ENCODE peak calls at places on chromosomes 12 and 14, in ten cellular contexts. G, E, T, O, I, R, Y, H, U and K are unnamed samples.

GRCh38 chr14:34628681-34629135 is 1.2 kb downstream of the SNX6 start:
- DNase-seq in R (no peak), Y (no peak), O (no peak), U (peak), G (peak), E (no peak), T (no peak), H (no peak), I (no peak), K (peak)

GRCh38 chr14:94689985-94690400 is 77.8 kb downstream of the SERPINA3 start:
- DNase-seq in O (no peak), E (peak), R (no peak), G (no peak), T (peak), I (no peak), Y (no peak), H (no peak), U (no peak), K (no peak)

GRCh38 chr14:103623308-103623707 is 5.7 kb upstream of the KLC1 start:
- DNase-seq in Y (no peak), H (no peak), R (no peak), O (no peak), E (no peak), I (no peak), U (no peak), T (no peak), G (no peak), K (no peak)

GRCh38 chr12:123164222-123164621 is 13.3 kb upstream of the PITPNM2 start:
- DNase-seq in T (no peak), Y (no peak), E (no peak), G (no peak), O (no peak), H (no peak), I (no peak), R (no peak), U (no peak), K (no peak)

GRCh38 chr12:12327802-12328201 is 22.2 kb downstream of the MANSC1 start:
- DNase-seq in O (peak), T (no peak), Y (peak), H (no peak), U (peak), I (peak), G (no peak), R (no peak), E (no peak), K (no peak)

GRCh38 chr14:91509878-91510170 is 286 bp downstream of the PPP4R3A start:
- DNase-seq in Y (no peak), U (no peak), H (no peak), R (no peak), O (no peak), I (no peak), E (no peak), T (no peak), G (no peak), K (no peak)

GRCh38 chr14:99284254-99285004 is 12.4 kb upstream of the BCL11B start:
- DNase-seq in G (no peak), T (no peak), I (no peak), E (no peak), U (no peak), Y (peak), O (no peak), H (no peak), R (peak), K (no peak)

GRCh38 chr12:3081886-3082285 is 4.7 kb downstream of the TSPAN9 start:
- DNase-seq in O (no peak), T (no peak), U (no peak), E (no peak), I (no peak), H (no peak), G (no peak), Y (no peak), R (no peak), K (no peak)

GRCh38 chr14:104107611-104108569 is 22.4 kb downstream of the ASPG start:
- DNase-seq in H (peak), E (peak), I (no peak), U (no peak), Y (no peak), O (no peak), G (peak), R (peak), T (peak), K (peak)

GRCh38 chr12:123363743-123364531 is 710 bp downstream of the SBNO1 start:
- DNase-seq in I (no peak), U (peak), E (no peak), O (no peak), T (peak), H (peak), R (peak), Y (peak), G (peak), K (peak)

GRCh38 chr12:103273645-103274044 is 222.1 kb downstream of the C12orf42 start:
- DNase-seq in O (no peak), T (no peak), H (no peak), R (no peak), U (no peak), G (no peak), Y (no peak), I (no peak), E (no peak), K (no peak)

GRCh38 chr14:43204816-43205215 is 1302.3 kb downstream of the FSCB start:
- DNase-seq in R (no peak), O (no peak), E (no peak), I (no peak), T (no peak), U (no peak), Y (no peak), H (no peak), G (no peak), K (no peak)

GRCh38 chr14:34470319-34470718 is 8.3 kb upstream of the SPTSSA start:
- DNase-seq in G (no peak), H (no peak), R (no peak), T (no peak), I (no peak), Y (no peak), E (no peak), U (no peak), O (no peak), K (no peak)

GRCh38 chr14:69270795-69271708 is 11.1 kb downstream of the GALNT16 start:
- DNase-seq in R (no peak), O (no peak), E (no peak), Y (no peak), I (no peak), H (no peak), T (no peak), G (no peak), U (no peak), K (no peak)

GRCh38 chr14:21229821-21230220 is 39.4 kb downstream of the HNRNPC start:
- DNase-seq in H (no peak), Y (no peak), U (no peak), O (no peak), R (no peak), T (no peak), E (no peak), G (no peak), I (no peak), K (no peak)

GRCh38 chr14:21234112-21234511 is 35.1 kb downstream of the HNRNPC start:
- DNase-seq in I (no peak), R (no peak), T (no peak), G (no peak), H (no peak), U (no peak), E (no peak), Y (no peak), O (no peak), K (no peak)

GRCh38 chr14:21231020-21231652 is 38.1 kb downstream of the HNRNPC start:
- DNase-seq in R (no peak), E (no peak), T (no peak), G (no peak), H (no peak), I (no peak), O (no peak), U (no peak), Y (no peak), K (no peak)

GRCh38 chr14:21236948-21237797 is 32.1 kb downstream of the HNRNPC start:
- DNase-seq in G (no peak), T (no peak), E (no peak), U (no peak), I (no peak), H (no peak), R (no peak), O (no peak), Y (no peak), K (no peak)

GRCh38 chr14:21233457-21234076 is 35.7 kb downstream of the HNRNPC start:
- DNase-seq in I (no peak), H (no peak), Y (peak), T (no peak), G (no peak), E (no peak), R (no peak), O (no peak), U (peak), K (no peak)
- TF ChIP-seq POLR2AphosphoS5 in I (no peak), H (no peak), Y (no peak), T (no peak), G (no peak), E (no peak), R (no peak), O (no peak), U (no peak), K (no peak)

DNA sequence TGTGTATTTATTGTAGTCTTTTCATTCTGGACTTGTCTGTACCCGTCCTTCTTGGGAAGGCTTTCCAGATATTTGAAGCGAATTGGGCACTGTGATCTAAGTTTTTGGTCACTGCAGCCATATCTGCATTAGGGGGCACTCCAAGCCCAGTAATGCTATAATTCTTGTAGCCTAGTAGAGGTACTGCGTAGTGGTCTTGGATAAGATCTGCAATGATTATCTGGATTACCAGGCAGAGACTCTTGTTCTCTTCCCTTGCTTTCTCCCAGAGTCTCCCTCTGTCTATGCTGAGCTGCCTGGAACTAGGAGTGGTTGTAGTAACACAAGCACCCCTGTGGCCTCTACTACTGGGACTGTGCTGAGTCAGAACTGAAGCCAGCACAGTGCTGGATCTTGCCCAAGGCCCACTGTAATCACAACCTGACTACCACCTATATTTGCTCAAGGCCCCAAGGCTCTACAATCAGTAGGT is 30.0 kb downstream of the SLC38A2 start:
- DNase-seq in R (no peak), I (no peak), E (no peak), G (peak), Y (peak), T (no peak), U (peak), O (peak), H (no peak), K (peak)
- TF ChIP-seq CTCF in R (peak), I (peak), E (peak), G (peak), Y (peak), T (peak), U (peak), O (peak), H (no peak), K (peak)

GRCh38 chr12:92735131-92735721 is 32.4 kb downstream of the PLEKHG7 start:
- DNase-seq in Y (peak), T (no peak), H (no peak), R (no peak), G (no peak), I (peak), O (peak), E (no peak), U (no peak), K (no peak)

GRCh38 chr12:92726865-92727264 is 24.1 kb downstream of the PLEKHG7 start:
- DNase-seq in I (no peak), U (no peak), Y (no peak), R (no peak), H (no peak), O (no peak), E (no peak), T (no peak), G (no peak), K (no peak)

GRCh38 chr12:92729773-92730305 is 27.1 kb downstream of the PLEKHG7 start:
- DNase-seq in R (no peak), I (no peak), H (no peak), O (no peak), E (no peak), Y (no peak), G (no peak), U (no peak), T (no peak), K (no peak)

GRCh38 chr12:92736605-92737004 is 33.8 kb downstream of the PLEKHG7 start:
- DNase-seq in I (no peak), H (no peak), G (no peak), O (no peak), U (no peak), Y (no peak), R (no peak), T (no peak), E (no peak), K (no peak)

GRCh38 chr12:92730758-92731157 is 28.0 kb downstream of the PLEKHG7 start:
- DNase-seq in I (no peak), R (no peak), E (no peak), U (no peak), G (no peak), T (no peak), O (no peak), H (no peak), Y (no peak), K (no peak)
- TF ChIP-seq POLR2AphosphoS5 in I (no peak), R (no peak), E (no peak), U (no peak), G (no peak), T (no peak), O (no peak), H (no peak), Y (no peak), K (no peak)

GRCh38 chr12:24109381-24110039 is 160.0 kb upstream of the SOX5 start:
- DNase-seq in Y (peak), G (no peak), E (no peak), H (no peak), T (no peak), I (no peak), O (no peak), U (peak), R (no peak), K (no peak)
- TF ChIP-seq CTCF in Y (peak), G (peak), E (peak), H (no peak), T (no peak), I (peak), O (peak), U (peak), R (peak), K (peak)

GRCh38 chr12:95790025-95790911 is at the start of gene NTN4:
- DNase-seq in O (peak), T (peak), E (peak), U (no peak), G (peak), H (peak), R (peak), Y (peak), I (no peak), K (peak)
- TF ChIP-seq POLR2AphosphoS5 in O (no peak), T (no peak), E (peak), U (no peak), G (peak), H (no peak), R (no peak), Y (no peak), I (no peak), K (peak)

GRCh38 chr12:89040146-89040964 is 311.9 kb downstream of the DUSP6 start:
- DNase-seq in Y (peak), E (no peak), G (peak), O (no peak), H (no peak), I (peak), T (no peak), R (peak), U (no peak), K (peak)
- TF ChIP-seq CTCF in Y (peak), E (no peak), G (no peak), O (no peak), H (no peak), I (no peak), T (no peak), R (no peak), U (no peak), K (no peak)

GRCh38 chr12:97552410-97553050 is 89.9 kb downstream of the RMST start:
- DNase-seq in T (no peak), O (peak), I (no peak), E (no peak), H (no peak), Y (peak), U (no peak), G (no peak), R (no peak), K (no peak)

GRCh38 chr12:97557116-97557515 is 94.5 kb downstream of the RMST start:
- DNase-seq in O (no peak), U (no peak), T (no peak), Y (no peak), G (no peak), H (no peak), R (no peak), E (no peak), I (no peak), K (no peak)

GRCh38 chr12:97560359-97560758 is 97.8 kb downstream of the RMST start:
- DNase-seq in E (no peak), G (no peak), Y (peak), R (no peak), U (no peak), H (no peak), T (no peak), O (no peak), I (no peak), K (no peak)

GRCh38 chr12:97555547-97556200 is 93.1 kb downstream of the RMST start:
- DNase-seq in E (no peak), Y (no peak), H (no peak), G (no peak), T (no peak), U (no peak), O (no peak), I (no peak), R (no peak), K (no peak)

DNA sequence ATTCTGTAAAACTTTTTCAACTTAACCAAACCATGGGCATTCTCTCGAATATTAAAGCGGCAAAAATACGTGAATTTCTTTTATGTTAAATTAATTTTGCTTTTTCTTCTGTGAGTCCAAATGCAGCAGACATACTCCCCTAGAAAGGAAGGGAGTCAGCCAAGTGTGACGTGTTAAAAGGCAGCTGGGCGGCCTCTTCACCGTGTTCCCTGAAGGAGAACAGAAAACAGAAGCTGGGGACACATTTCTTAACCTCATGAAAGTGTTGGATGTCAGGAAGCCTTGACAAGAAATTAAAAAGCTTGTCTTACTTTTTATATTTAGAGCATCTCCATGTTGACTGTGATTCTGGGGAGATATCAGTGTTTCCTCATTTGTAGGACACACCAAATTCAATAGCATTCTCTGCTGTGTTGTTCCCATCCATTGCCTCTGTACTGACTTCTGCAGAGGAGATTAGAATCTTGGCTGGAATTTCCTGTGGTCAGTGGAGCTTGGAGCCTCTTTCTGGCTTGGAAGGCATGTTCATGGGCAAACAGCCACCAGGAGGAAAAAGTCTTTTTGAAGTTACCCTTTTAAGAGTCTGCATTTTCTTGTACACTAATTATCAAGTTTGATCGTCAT is 93.7 kb downstream of the RMST start:
- DNase-seq in H (no peak), Y (peak), I (no peak), U (peak), G (peak), R (no peak), O (peak), E (no peak), T (no peak), K (no peak)
- TF ChIP-seq POLR2AphosphoS5 in H (no peak), Y (no peak), I (no peak), U (no peak), G (no peak), R (no peak), O (peak), E (no peak), T (no peak), K (no peak)

DNA sequence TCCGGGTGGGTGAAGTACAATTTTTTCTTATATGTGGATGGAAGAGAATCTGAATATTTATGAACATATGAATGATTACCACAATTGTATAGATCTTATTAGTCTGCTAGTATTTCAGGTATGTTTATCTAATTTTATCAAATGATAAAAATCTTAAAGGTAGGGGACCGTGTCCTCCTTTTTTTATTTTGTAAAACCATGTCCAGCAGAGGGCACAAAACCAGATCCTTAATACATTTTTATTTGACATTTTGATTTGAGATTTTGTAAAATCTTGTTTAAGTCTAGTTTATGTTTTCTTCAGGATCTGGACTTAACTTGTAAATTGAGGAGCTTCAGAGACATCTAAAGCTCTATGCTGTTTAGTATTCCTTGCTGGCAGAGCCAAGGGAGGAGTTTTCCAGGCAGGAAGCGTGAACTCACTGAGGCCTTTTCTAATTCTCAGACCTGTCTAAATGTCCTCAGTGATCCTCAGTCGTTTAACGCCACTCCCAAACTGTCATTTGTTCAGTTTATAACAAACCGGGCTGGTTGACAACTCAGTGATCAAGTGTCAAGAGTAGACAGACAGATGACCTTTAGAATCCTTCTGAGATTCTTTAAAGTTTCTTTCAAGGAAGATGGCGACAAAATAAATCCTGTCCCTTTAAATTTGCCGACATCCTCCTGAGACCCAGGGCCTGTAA is 263.9 kb downstream of the KTN1 start:
- DNase-seq in O (no peak), Y (no peak), R (no peak), E (no peak), T (no peak), H (no peak), G (no peak), I (no peak), U (no peak), K (no peak)
- TF ChIP-seq CTCF in O (peak), Y (no peak), R (no peak), E (no peak), T (no peak), H (no peak), G (peak), I (no peak), U (no peak), K (no peak)